ENCODE peak calls at places on chromosomes 4 and X, in ten cellular contexts. P is mammary epithelial cell, L is ovary, I is lower lobe of right lung, K is MM.1S, A is neuronal stem cell, N is left ventricle myocardium inferior, Z is NT2/D1, C is thoracic aorta, Q is tibial nerve. F is an unnamed sample. For H3K27me3 and H3K4me1, the result is how much of the 10 kb centered on the place peaks cover.

GRCh38 chr4:86592553-86593249 is 1.4 kb upstream of the PTPN13 start:
- DNase-seq in P (peak), L (no peak), I (no peak), K (no peak), A (no peak), N (no peak), Z (no peak), C (no peak), Q (no peak), F (no peak)

GRCh38 chrX:10146350-10146749 is 10.4 kb upstream of the CLCN4 start:
- DNase-seq in P (no peak), L (no peak), I (no peak), K (no peak), A (no peak), N (no peak), Z (no peak), C (no peak), Q (no peak), F (no peak)

GRCh38 chrX:139691493-139691842 is 16.5 kb downstream of the MCF2 start:
- DNase-seq in P (no peak), L (peak), I (no peak), K (no peak), A (no peak), N (peak), Z (no peak), C (no peak), Q (no peak), F (no peak)

GRCh38 chr4:187929024-187929423 is 66.5 kb upstream of the ZFP42 start:
- DNase-seq in P (no peak), L (no peak), I (no peak), K (no peak), A (no peak), N (no peak), Z (peak), C (no peak), Q (no peak), F (no peak)

GRCh38 chr4:180057198-180057821 is 2185.9 kb upstream of the TENM3 start:
- DNase-seq in P (no peak), L (no peak), I (no peak), K (peak), A (peak), N (no peak), Z (peak), C (no peak), Q (no peak), F (no peak)

GRCh38 chr4:120692964-120693363 is 229.6 kb downstream of the PRDM5 start:
- DNase-seq in P (peak), L (no peak), I (no peak), K (no peak), A (no peak), N (no peak), Z (no peak), C (no peak), Q (no peak), F (peak)

GRCh38 chrX:11412715-11413623 is 119.8 kb downstream of the AMELX start:
- DNase-seq in P (no peak), L (no peak), I (no peak), K (no peak), A (no peak), N (no peak), Z (no peak), C (no peak), Q (no peak), F (no peak)

GRCh38 chrX:151240237-151240636 is 63.9 kb downstream of the GPR50 start:
- DNase-seq in P (no peak), L (no peak), I (no peak), K (no peak), A (no peak), N (no peak), Z (no peak), C (no peak), Q (no peak), F (no peak)

GRCh38 chrX:70172226-70172625 is 5.1 kb upstream of the DGAT2L6 start:
- DNase-seq in P (no peak), L (no peak), I (no peak), K (no peak), A (no peak), N (no peak), Z (no peak), C (no peak), Q (no peak), F (no peak)

GRCh38 chr4:144304025-144304424 is 163.5 kb upstream of the GYPA start:
- DNase-seq in P (no peak), L (no peak), I (no peak), K (no peak), A (no peak), N (no peak), Z (no peak), C (no peak), Q (no peak), F (no peak)

GRCh38 chr4:43757147-43757546 is 691.5 kb downstream of the KCTD8 start:
- DNase-seq in P (peak), L (no peak), I (no peak), K (no peak), A (no peak), N (no peak), Z (peak), C (no peak), Q (no peak), F (no peak)

GRCh38 chr4:40662962-40663604 is 33.4 kb upstream of the RBM47 start:
- DNase-seq in P (peak), L (no peak), I (peak), K (no peak), A (no peak), N (no peak), Z (no peak), C (no peak), Q (no peak), F (no peak)

GRCh38 chr4:99833766-99834165 is 17.1 kb downstream of the DAPP1 start:
- DNase-seq in P (no peak), L (no peak), I (no peak), K (no peak), A (no peak), N (no peak), Z (no peak), C (no peak), Q (no peak), F (no peak)

GRCh38 chr4:16705341-16705740 is 193.1 kb downstream of the LDB2 start:
- DNase-seq in P (no peak), L (no peak), I (no peak), K (no peak), A (no peak), N (no peak), Z (no peak), C (no peak), Q (no peak), F (no peak)

GRCh38 chr4:91171217-91171616 is 1044.0 kb downstream of the CCSER1 start:
- DNase-seq in P (no peak), L (no peak), I (no peak), K (no peak), A (no peak), N (no peak), Z (no peak), C (no peak), Q (no peak), F (no peak)

GRCh38 chr4:144355809-144356757 is 215.6 kb upstream of the GYPA start:
- DNase-seq in P (peak), L (no peak), I (no peak), K (peak), A (peak), N (no peak), Z (peak), C (no peak), Q (peak), F (peak)

GRCh38 chrX:106802388-106803275 is at the start of gene TBC1D8B:
- DNase-seq in P (peak), L (peak), I (peak), K (peak), A (peak), N (peak), Z (peak), C (peak), Q (peak), F (peak)

GRCh38 chr4:185457136-185457535 is 14.4 kb downstream of the CCDC110 start:
- DNase-seq in P (no peak), L (no peak), I (no peak), K (no peak), A (no peak), N (no peak), Z (no peak), C (no peak), Q (no peak), F (no peak)

GRCh38 chrX:129529685-129530281 is 6.5 kb upstream of the SMARCA1 start:
- DNase-seq in P (peak), L (no peak), I (no peak), K (no peak), A (no peak), N (no peak), Z (no peak), C (no peak), Q (no peak), F (no peak)

GRCh38 chr4:107034982-107035710 is 967 bp downstream of the DKK2 start:
- DNase-seq in P (no peak), L (peak), I (peak), K (no peak), A (peak), N (no peak), Z (no peak), C (no peak), Q (peak), F (no peak)

GRCh38 chr4:67234296-67234695 is 311.0 kb downstream of the CENPC start:
- DNase-seq in P (no peak), L (no peak), I (no peak), K (no peak), A (no peak), N (no peak), Z (no peak), C (no peak), Q (no peak), F (no peak)

GRCh38 chrX:132614297-132614696 is 125.5 kb upstream of the MBNL3 start:
- DNase-seq in P (no peak), L (no peak), I (no peak), K (peak), A (no peak), N (no peak), Z (no peak), C (no peak), Q (no peak), F (no peak)

GRCh38 chrX:49000640-49001039 is 1.4 kb downstream of the GRIPAP1 start:
- DNase-seq in P (no peak), L (no peak), I (no peak), K (no peak), A (no peak), N (no peak), Z (no peak), C (no peak), Q (no peak), F (no peak)

GRCh38 chr4:37453004-37453360 is 208.4 kb downstream of the NWD2 start:
- DNase-seq in P (peak), L (no peak), I (no peak), K (peak), A (peak), N (no peak), Z (peak), C (no peak), Q (no peak), F (peak)

GRCh38 chr4:175536852-175537453 is 275.1 kb downstream of the GPM6A start:
- DNase-seq in P (peak), L (no peak), I (no peak), K (peak), A (peak), N (no peak), Z (peak), C (no peak), Q (no peak), F (peak)

GRCh38 chr4:3462321-3462789 is 751 bp upstream of the DOK7 start:
- DNase-seq in P (no peak), L (no peak), I (no peak), K (no peak), A (no peak), N (peak), Z (no peak), C (no peak), Q (no peak), F (no peak)

GRCh38 chrX:100643943-100644587 is at the start of gene SRPX2:
- DNase-seq in P (peak), L (peak), I (peak), K (no peak), A (no peak), N (peak), Z (no peak), C (no peak), Q (peak), F (peak)

GRCh38 chr4:30912098-30912719 is 192.0 kb downstream of the PCDH7 start:
- DNase-seq in P (no peak), L (no peak), I (no peak), K (no peak), A (no peak), N (no peak), Z (no peak), C (no peak), Q (no peak), F (no peak)

DNA sequence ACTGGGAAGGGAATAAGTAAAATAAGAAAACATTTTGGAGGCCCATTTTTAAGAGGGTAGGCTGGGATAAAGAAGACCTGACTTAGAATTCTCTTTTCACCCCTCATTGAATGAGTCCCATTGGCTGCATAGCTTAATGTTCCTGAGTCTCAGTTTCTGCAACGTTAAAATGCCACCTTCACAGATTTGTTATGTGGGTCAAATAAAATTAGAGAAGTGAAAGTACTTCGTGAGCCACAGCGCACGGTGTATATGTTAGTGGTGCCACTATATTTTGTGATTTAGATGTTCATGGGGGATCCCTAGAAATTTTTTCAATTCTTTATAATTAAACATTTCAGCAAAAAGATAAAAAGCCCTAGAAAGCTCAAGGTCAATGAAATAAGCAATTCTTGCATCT is 109.2 kb upstream of the HS3ST1 start:
- DNase-seq in P (no peak), L (no peak), I (no peak), K (peak), A (no peak), N (no peak), Z (no peak), C (no peak), Q (no peak), F (no peak)
- H3K27me3 ChIP-seq in P (under half), L (under half), I (under half), K (under half), A (under half), N (under half), Z (under half), C (under half), Q (under half), F (under half)

GRCh38 chr4:140185725-140186124 is 31.7 kb upstream of the MAML3 start:
- DNase-seq in P (no peak), L (no peak), I (no peak), K (no peak), A (no peak), N (no peak), Z (no peak), C (no peak), Q (no peak), F (no peak)

GRCh38 chr4:140183270-140183669 is 29.3 kb upstream of the MAML3 start:
- DNase-seq in P (no peak), L (no peak), I (no peak), K (no peak), A (no peak), N (no peak), Z (no peak), C (no peak), Q (no peak), F (no peak)

GRCh38 chr4:140176735-140177134 is 22.8 kb upstream of the MAML3 start:
- DNase-seq in P (peak), L (no peak), I (no peak), K (no peak), A (no peak), N (no peak), Z (no peak), C (no peak), Q (no peak), F (no peak)

DNA sequence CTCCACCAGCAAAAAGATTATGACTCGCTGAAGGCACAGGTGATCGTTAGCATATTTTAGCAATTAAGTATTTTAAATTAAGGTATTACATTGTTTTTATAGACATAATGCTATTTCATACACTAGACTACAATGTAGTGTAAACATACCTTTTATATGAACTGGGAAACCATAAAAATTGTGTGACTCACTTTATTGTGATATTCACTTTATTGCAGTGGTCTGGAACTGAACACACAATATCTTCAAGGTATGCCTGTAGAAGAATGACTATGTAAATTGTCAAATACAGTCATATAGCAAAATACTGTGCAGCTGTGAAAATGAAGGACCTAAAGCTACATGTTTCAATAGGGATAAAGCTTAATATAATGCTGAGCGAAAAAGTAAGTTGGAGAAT is 26.6 kb upstream of the MAML3 start:
- DNase-seq in P (peak), L (no peak), I (no peak), K (no peak), A (no peak), N (no peak), Z (no peak), C (no peak), Q (no peak), F (no peak)
- H3K4me1 ChIP-seq in P (under half), L (under half), I (under half), K (under half), A (under half), N (under half), Z (under half), C (under half), Q (under half), F (under half)

GRCh38 chr4:52704676-52705075 is 45.6 kb upstream of the USP46 start:
- DNase-seq in P (no peak), L (no peak), I (no peak), K (no peak), A (no peak), N (no peak), Z (no peak), C (no peak), Q (no peak), F (no peak)
- H3K27me3 ChIP-seq in P (under half), L (under half), I (under half), K (under half), A (under half), N (under half), Z (under half), C (under half), Q (under half), F (under half)

GRCh38 chr4:112145326-112145819 is at the start of gene FAM241A:
- DNase-seq in P (peak), L (peak), I (peak), K (peak), A (peak), N (peak), Z (peak), C (peak), Q (peak), F (no peak)

GRCh38 chr4:112142152-112142551 is 3.1 kb upstream of the FAM241A start:
- DNase-seq in P (no peak), L (no peak), I (no peak), K (no peak), A (no peak), N (no peak), Z (no peak), C (no peak), Q (no peak), F (no peak)

GRCh38 chr4:112145820-112146813 is 863 bp downstream of the FAM241A start:
- DNase-seq in P (peak), L (peak), I (peak), K (peak), A (peak), N (peak), Z (peak), C (no peak), Q (no peak), F (no peak)

GRCh38 chr4:112147697-112148096 is 2.4 kb downstream of the FAM241A start:
- DNase-seq in P (no peak), L (no peak), I (no peak), K (no peak), A (no peak), N (peak), Z (no peak), C (no peak), Q (no peak), F (no peak)

GRCh38 chr4:112144546-112145325 is 518 bp upstream of the FAM241A start:
- DNase-seq in P (no peak), L (peak), I (peak), K (no peak), A (no peak), N (peak), Z (no peak), C (no peak), Q (no peak), F (peak)
- H3K4me1 ChIP-seq in P (under half), L (under half), I (under half), K (under half), A (under half), N (half or more), Z (under half), C (under half), Q (under half), F (under half)

DNA sequence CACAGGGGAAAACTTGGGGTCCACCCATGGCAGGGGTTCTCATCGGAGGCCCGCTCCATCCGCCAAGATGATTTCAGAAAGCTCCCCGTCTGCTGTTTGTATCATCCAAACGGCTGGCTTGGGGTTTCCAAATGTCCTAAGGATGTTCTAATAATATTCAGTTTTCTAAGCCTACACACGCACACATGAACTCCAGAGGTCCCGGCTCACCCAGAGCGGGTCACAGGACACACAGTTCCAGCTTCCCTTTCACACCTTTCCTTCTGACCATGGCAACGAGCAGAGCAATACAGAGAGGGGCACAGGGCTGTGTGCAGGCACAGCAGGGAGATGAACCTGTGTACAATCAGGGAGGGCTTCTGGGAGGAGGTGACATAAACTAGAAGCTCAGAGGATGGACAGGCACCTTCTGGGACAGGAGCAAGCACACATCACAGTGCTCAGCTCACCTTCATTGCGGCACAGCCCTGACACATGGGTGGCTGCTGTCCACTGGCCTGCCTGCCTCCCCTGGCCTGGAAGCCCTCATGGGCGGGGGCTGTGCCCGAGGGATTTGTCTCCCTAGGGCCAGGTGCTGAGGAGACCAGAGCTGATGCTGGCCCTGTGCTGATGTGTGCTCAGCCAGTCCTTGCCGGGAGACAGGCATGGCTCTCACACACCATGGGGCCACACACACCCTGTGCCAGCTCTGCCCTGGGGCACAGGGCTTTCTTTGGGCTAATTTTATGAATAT is 44.8 kb downstream of the ABLIM2 start:
- DNase-seq in P (no peak), L (no peak), I (no peak), K (no peak), A (no peak), N (no peak), Z (no peak), C (no peak), Q (no peak), F (no peak)
- H3K27me3 ChIP-seq in P (under half), L (under half), I (under half), K (half or more), A (under half), N (under half), Z (under half), C (under half), Q (under half), F (under half)

DNA sequence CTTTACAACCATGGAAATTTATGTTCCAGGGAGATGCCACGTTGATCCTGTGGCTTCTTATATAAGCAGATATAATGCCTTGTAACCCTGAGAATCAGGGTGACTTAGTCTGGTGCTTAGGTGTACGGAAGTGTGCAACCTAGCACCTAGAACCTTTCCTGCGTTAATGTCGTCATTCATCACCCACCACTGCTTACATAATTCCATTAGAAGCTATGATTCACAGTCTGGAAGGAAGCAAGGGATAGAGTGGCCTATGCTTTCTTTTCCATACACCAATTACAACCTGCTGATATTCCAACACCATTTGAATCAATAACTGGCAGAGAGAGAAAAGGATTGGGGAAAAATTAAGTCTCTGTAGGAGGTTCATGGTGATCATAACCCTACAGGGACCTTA is 17.3 kb upstream of the CXCL8 start:
- DNase-seq in P (peak), L (no peak), I (no peak), K (no peak), A (no peak), N (no peak), Z (no peak), C (no peak), Q (no peak), F (no peak)
- H3K4me1 ChIP-seq in P (under half), L (under half), I (under half), K (under half), A (under half), N (under half), Z (under half), C (under half), Q (under half), F (under half)

F was measured in Panc1.